ENCODE peak calls at places on chromosome 18, in six cellular contexts. Z is stimulated activated CD4-positive, alpha-beta T cell treated with anti-CD3 and anti-CD28 coated beads, Interleukin-15, amount 100 ng/mL, for 1 hour; W is HCEC 1CT; Y is SJSA1; L is pulmonary artery endothelial cell; N is astrocyte. X is an unnamed sample.

GRCh38 chr18:68520406-68521075 is 194.4 kb downstream of the TMX3 start:
- DNase-seq in Z (no peak), W (peak; percentile 58), Y (no peak), L (no peak), N (peak; percentile 75), X (no peak)

GRCh38 chr18:51149605-51150429 is 47.7 kb downstream of the MEX3C start:
- DNase-seq in Z (no peak), W (peak; percentile 69), Y (no peak), L (no peak), N (peak; percentile 57), X (no peak)

GRCh38 chr18:79395761-79396404 is at the start of gene NFATC1:
- DNase-seq in Z (peak; percentile 65), W (peak; percentile 50), Y (peak; percentile 43), L (peak; percentile 47), N (peak; percentile 59), X (peak; percentile 75)

GRCh38 chr18:3995476-3996102 is 459.5 kb downstream of the DLGAP1 start:
- DNase-seq in Z (peak; percentile 4), W (peak; percentile 38), Y (peak; percentile 33), L (peak; percentile 55), N (peak; percentile 39), X (peak; percentile 47)

GRCh38 chr18:35511833-35512232 is 14.1 kb upstream of the INO80C start:
- DNase-seq in Z (no peak), W (no peak), Y (no peak), L (no peak), N (no peak), X (no peak)

GRCh38 chr18:49904871-49905555 is 91.7 kb upstream of the ACAA2 start:
- DNase-seq in Z (no peak), W (no peak), Y (no peak), L (no peak), N (no peak), X (no peak)

GRCh38 chr18:48529796-48530195 is 9.0 kb upstream of the CTIF start:
- DNase-seq in Z (no peak), W (peak; percentile 79), Y (peak; percentile 77), L (no peak), N (peak; percentile 80), X (no peak)

GRCh38 chr18:56569391-56569790 is 69.0 kb downstream of the TXNL1 start:
- DNase-seq in Z (no peak), W (no peak), Y (no peak), L (no peak), N (no peak), X (no peak)

GRCh38 chr18:79458131-79458838 is 62.6 kb downstream of the NFATC1 start:
- DNase-seq in Z (no peak), W (no peak), Y (peak; percentile 79), L (peak; percentile 87), N (peak; percentile 91), X (no peak)

GRCh38 chr18:35485852-35486251 is 11.9 kb downstream of the INO80C start:
- DNase-seq in Z (no peak), W (no peak), Y (no peak), L (no peak), N (no peak), X (no peak)

GRCh38 chr18:79393626-79394401 is 1.9 kb upstream of the NFATC1 start:
- DNase-seq in Z (no peak), W (peak; percentile 64), Y (peak; percentile 81), L (peak; percentile 87), N (peak; percentile 68), X (peak; percentile 68)

X was measured in WTC11.